ENCODE peak calls at places on chromosomes 11 and 22, in five cellular contexts. G is heart left ventricle, I is PC-3, S is BE2C, W is sigmoid colon. C is an unnamed sample. For H3K4me1, the result is how much of the 10 kb centered on the place peaks cover.

GRCh38 chr11:113571531-113571930 is 96.3 kb upstream of the DRD2 start:
- DNase-seq in G (no peak), I (no peak), S (no peak), W (no peak), C (no peak)

GRCh38 chr11:93487032-93487483 is 56.1 kb downstream of the SMCO4 start:
- DNase-seq in G (no peak), I (no peak), S (peak), W (peak), C (no peak)

GRCh38 chr11:123642435-123642834 is 12.0 kb downstream of the SCN3B start:
- DNase-seq in G (no peak), I (no peak), S (no peak), W (no peak), C (no peak)

GRCh38 chr11:101441747-101442146 is 142.1 kb downstream of the TRPC6 start:
- DNase-seq in G (peak), I (peak), S (no peak), W (no peak), C (peak)

GRCh38 chr22:37126882-37127281 is 17.4 kb upstream of the TMPRSS6 start:
- DNase-seq in G (no peak), I (no peak), S (peak), W (no peak), C (no peak)

GRCh38 chr11:32229566-32230240 is 138.8 kb downstream of the RCN1 start:
- DNase-seq in G (no peak), I (no peak), S (no peak), W (no peak), C (no peak)

GRCh38 chr22:17570851-17571631 is 7.7 kb downstream of the SLC25A18 start:
- DNase-seq in G (peak), I (no peak), S (no peak), W (peak), C (peak)

GRCh38 chr11:115496892-115497291 is 7.3 kb downstream of the CADM1 start:
- DNase-seq in G (no peak), I (no peak), S (no peak), W (no peak), C (no peak)

GRCh38 chr11:74319139-74319538 is 7.7 kb upstream of the P4HA3 start:
- DNase-seq in G (no peak), I (peak), S (no peak), W (no peak), C (no peak)

GRCh38 chr11:134529212-134530096 is 117.4 kb upstream of the B3GAT1 start:
- DNase-seq in G (peak), I (no peak), S (no peak), W (peak), C (no peak)

GRCh38 chr11:41392591-41392990 is 66.9 kb downstream of the LRRC4C start:
- DNase-seq in G (no peak), I (no peak), S (no peak), W (no peak), C (no peak)

GRCh38 chr11:121478895-121479281 is 26.1 kb upstream of the SORL1-AS1 start:
- DNase-seq in G (no peak), I (no peak), S (no peak), W (no peak), C (no peak)

GRCh38 chr11:1101318-1102089 is 26.8 kb downstream of the MUC2 start:
- DNase-seq in G (no peak), I (no peak), S (peak), W (no peak), C (peak)

GRCh38 chr11:113875414-113876073 is at the start of gene USP28:
- DNase-seq in G (peak), I (peak), S (peak), W (peak), C (peak)

GRCh38 chr22:20647586-20648305 is 126.2 kb upstream of the SERPIND1 start:
- DNase-seq in G (no peak), I (no peak), S (no peak), W (no peak), C (no peak)

GRCh38 chr11:120172054-120172881 is 34.4 kb upstream of the TRIM29 start:
- DNase-seq in G (peak), I (peak), S (peak), W (peak), C (peak)

GRCh38 chr22:31089101-31090100 is 8.3 kb downstream of the SMTN start:
- DNase-seq in G (peak), I (no peak), S (peak), W (peak), C (peak)

GRCh38 chr11:12120031-12121008 is 9.9 kb downstream of the MICAL2 start:
- DNase-seq in G (no peak), I (no peak), S (no peak), W (no peak), C (no peak)
- H3K4me1 ChIP-seq in G (under half), I (under half), S (under half), W (half or more), C (under half)

GRCh38 chr22:24155597-24156145 is 25.6 kb upstream of the SUSD2 start:
- DNase-seq in G (peak), I (peak), S (peak), W (peak), C (peak)
- H3K4me3 ChIP-seq in G (peak), I (peak), S (peak), W (peak), C (peak)

DNA sequence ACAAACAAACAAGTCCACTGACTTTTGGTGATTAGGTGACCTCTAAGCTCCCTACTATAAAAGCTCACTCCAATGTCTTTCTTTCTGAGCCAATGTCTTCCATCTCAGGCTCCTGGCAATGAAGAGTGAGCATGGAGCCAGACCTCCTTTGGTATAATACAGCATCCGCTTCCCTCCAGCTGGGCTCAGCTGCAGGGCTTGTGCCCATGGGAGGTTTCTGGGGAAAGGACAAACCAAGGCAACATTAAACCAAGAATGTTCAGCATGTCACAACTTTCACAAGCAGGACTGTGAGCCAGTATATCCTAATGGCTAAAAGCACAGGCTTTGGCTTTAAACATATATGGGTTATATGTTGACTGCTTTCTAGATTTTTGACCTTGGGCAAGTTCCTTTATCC is 58.8 kb downstream of the EHF start:
- DNase-seq in G (peak), I (no peak), S (no peak), W (no peak), C (no peak)
- H3K4me1 ChIP-seq in G (under half), I (under half), S (under half), W (under half), C (under half)

GRCh38 chr11:6681505-6681904 is 1.6 kb downstream of the MRPL17 start:
- DNase-seq in G (no peak), I (no peak), S (no peak), W (no peak), C (no peak)
- H3K4me3 ChIP-seq in G (peak), I (peak), S (peak), W (peak), C (no peak)

GRCh38 chr11:128467041-128467440 is 120.3 kb downstream of the ETS1 start:
- DNase-seq in G (no peak), I (no peak), S (no peak), W (no peak), C (no peak)

GRCh38 chr11:128469220-128469619 is 118.1 kb downstream of the ETS1 start:
- DNase-seq in G (no peak), I (no peak), S (no peak), W (no peak), C (no peak)

GRCh38 chr11:128467610-128468041 is 119.7 kb downstream of the ETS1 start:
- DNase-seq in G (peak), I (peak), S (no peak), W (peak), C (peak)

GRCh38 chr11:128470081-128470480 is 117.3 kb downstream of the ETS1 start:
- DNase-seq in G (no peak), I (no peak), S (no peak), W (no peak), C (no peak)

GRCh38 chr11:128468106-128468505 is 119.3 kb downstream of the ETS1 start:
- DNase-seq in G (no peak), I (no peak), S (no peak), W (no peak), C (no peak)
- H3K4me1 ChIP-seq in G (half or more), I (under half), S (under half), W (under half), C (under half)

GRCh38 chr11:9146477-9146876 is 55.1 kb upstream of the SCUBE2 start:
- DNase-seq in G (no peak), I (no peak), S (no peak), W (no peak), C (no peak)
- H3K4me3 ChIP-seq in G (no peak), I (no peak), S (no peak), W (no peak), C (no peak)

GRCh38 chr11:35602160-35602793 is 16.0 kb upstream of the FJX1 start:
- DNase-seq in G (no peak), I (no peak), S (no peak), W (no peak), C (no peak)
- H3K4me1 ChIP-seq in G (under half), I (under half), S (under half), W (under half), C (under half)

DNA sequence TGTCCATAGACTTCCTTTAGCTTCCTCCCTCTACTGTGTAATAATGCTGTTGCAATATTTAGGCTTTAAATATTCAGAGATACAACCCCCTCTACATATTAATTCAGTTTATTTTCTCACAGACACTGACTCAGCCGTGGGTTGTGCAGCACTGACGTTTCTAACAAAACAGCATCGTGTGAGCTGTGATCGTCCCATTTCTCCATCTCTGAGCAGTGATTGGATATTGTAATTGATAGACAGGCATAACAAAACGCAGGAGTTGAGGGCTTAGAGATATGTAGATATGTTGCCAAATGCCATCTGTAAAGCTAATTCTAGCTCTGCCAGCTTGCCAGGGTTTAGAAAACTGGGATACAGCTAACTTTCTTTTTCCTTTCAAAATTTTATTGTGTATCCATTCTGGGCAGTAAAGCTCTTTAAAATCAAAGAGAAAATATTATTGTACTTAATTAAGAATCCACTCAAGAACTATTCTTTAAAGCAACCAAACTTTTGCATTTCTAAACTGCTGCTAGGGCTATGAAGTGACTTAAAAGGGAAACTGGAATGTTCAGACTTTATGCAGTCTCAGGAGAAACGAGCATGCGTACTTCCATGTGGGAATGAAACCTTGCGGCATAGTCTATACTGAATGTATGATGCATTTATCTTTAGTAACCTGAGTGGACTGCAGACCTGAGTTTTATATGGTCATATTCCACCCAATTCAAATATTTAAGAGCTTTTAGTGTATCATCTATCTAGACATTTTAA is 22.7 kb downstream of the BTBD10 start:
- DNase-seq in G (no peak), I (peak), S (peak), W (no peak), C (no peak)
- H3K4me3 ChIP-seq in G (peak), I (peak), S (peak), W (peak), C (peak)

GRCh38 chr11:64156235-64157011 is 9.5 kb downstream of the MACROD1 start:
- DNase-seq in G (peak), I (no peak), S (peak), W (no peak), C (no peak)

GRCh38 chr11:64150481-64151239 is 15.3 kb downstream of the MACROD1 start:
- DNase-seq in G (peak), I (no peak), S (peak), W (no peak), C (no peak)

GRCh38 chr11:64152841-64153691 is 12.8 kb downstream of the MACROD1 start:
- DNase-seq in G (peak), I (peak), S (peak), W (peak), C (peak)

GRCh38 chr11:64151337-64151736 is 14.6 kb downstream of the MACROD1 start:
- DNase-seq in G (no peak), I (no peak), S (no peak), W (no peak), C (no peak)

DNA sequence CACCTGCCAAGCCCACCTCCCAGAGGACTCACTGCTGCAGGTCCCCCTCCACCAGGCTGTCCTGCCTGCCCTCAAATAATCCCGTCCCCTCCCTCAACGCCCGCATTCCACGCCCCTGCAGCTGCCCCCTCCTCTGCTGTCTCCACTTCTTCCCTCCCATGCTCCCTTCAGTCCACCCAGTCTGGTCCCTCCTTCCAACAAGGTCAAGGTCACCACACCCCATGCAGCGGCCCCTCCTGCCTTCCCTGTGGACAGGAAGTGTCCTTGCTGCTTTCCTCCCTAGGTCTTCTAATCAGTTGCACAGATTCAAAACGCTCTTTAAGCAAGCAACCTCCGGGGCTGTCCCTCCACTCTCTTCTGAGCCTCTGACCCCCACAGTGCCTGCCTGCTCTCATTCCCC is 12.1 kb downstream of the MACROD1 start:
- DNase-seq in G (no peak), I (no peak), S (no peak), W (no peak), C (no peak)
- H3K4me1 ChIP-seq in G (under half), I (under half), S (under half), W (under half), C (under half)

DNA sequence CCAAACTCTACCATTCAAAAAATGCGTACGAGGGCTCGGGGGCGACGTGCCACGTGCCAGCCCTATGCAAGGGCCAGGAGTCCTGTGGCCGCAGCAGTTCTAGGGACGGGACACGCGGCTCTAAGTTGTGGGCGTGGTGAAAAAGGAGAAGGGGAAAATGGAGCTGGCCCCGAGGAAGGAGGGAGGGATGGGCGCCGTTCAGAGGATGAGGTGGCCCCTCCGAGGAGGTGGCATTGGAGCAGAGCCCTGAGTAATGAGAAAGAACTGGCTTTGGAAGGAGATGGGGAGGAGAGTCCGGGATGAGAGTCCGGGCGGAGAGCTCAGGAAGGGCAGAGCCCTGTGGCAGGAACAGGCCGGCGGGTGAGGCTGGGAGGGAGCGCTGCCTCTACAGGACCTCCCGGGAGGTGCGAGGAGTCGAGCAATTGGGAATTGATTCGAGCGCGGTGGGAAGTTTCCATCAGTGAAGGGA is 21.0 kb downstream of the OTUB1 start:
- DNase-seq in G (no peak), I (peak), S (no peak), W (no peak), C (no peak)
- H3K4me3 ChIP-seq in G (peak), I (peak), S (no peak), W (peak), C (no peak)